ENCODE peak calls at places on chromosome 11, in five cellular contexts. W, F, A, S and R are unnamed samples.
A peak's percentile ranks its signal among the peaks of the same experiment; 100 is the strongest.

GRCh38 chr11:95241673-95242072 is 10.7 kb upstream of the SESN3 start:
- DNase-seq in W (no peak), A (no peak), S (no peak), F (no peak), R (no peak)

GRCh38 chr11:131884461-131885073 is 514.2 kb downstream of the NTM start:
- DNase-seq in A (no peak), F (no peak), S (no peak), W (no peak), R (no peak)

GRCh38 chr11:8832571-8833260 is 78.3 kb upstream of the AKIP1 start:
- DNase-seq in S (peak; percentile 24), W (peak; percentile 85), A (no peak), F (peak; percentile 37), R (no peak)

GRCh38 chr11:79363261-79363660 is 77.6 kb downstream of the TENM4 start:
- DNase-seq in A (no peak), W (no peak), S (no peak), F (no peak), R (no peak)

GRCh38 chr11:23095650-23096049 is 235.4 kb upstream of the CCDC179 start:
- DNase-seq in F (no peak), W (no peak), S (no peak), A (no peak), R (no peak)

GRCh38 chr11:33402066-33402465 is 144.9 kb downstream of the HIPK3 start:
- DNase-seq in A (no peak), S (no peak), F (no peak), W (no peak), R (no peak)

GRCh38 chr11:110184974-110185597 is 91.9 kb downstream of the ZC3H12C start:
- DNase-seq in F (peak; percentile 91), W (peak; percentile 61), A (no peak), S (no peak), R (peak; percentile 99)

GRCh38 chr11:62592216-62592815 is 993 bp upstream of the TUT1 start:
- DNase-seq in W (no peak), A (no peak), S (no peak), F (no peak), R (no peak)

GRCh38 chr11:6268811-6269210 is 9.2 kb downstream of the CCKBR start:
- DNase-seq in A (no peak), F (no peak), S (no peak), W (no peak), R (peak; percentile 4)

GRCh38 chr11:61917357-61918109 is at the start of gene RAB3IL1:
- DNase-seq in W (peak; percentile 86), F (no peak), S (peak; percentile 72), A (no peak), R (no peak)

GRCh38 chr11:74116719-74117118 is 54.1 kb downstream of the C2CD3 start:
- DNase-seq in W (no peak), F (no peak), A (no peak), S (no peak), R (no peak)

GRCh38 chr11:74123008-74123448 is 47.8 kb downstream of the C2CD3 start:
- DNase-seq in F (no peak), A (no peak), S (no peak), W (no peak), R (no peak)

DNA sequence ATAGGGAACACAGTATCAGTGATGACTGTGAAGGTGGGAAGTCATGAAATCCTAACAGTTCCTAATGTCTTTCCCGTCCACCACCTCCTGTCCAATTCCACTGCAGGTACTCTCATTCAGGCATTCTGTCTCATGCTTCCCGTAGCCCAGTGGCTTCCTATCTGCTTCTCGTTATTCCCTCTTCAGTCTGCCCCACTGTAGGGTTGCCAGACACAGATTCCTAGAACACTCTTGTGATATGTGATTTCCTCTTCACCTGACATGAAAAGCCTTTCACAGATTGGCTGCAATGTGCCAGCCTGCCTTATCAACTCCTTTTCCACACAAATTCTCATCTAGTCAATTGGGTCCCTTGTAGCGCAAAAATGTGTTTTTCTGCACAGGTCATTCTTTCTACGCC is 49.0 kb downstream of the C2CD3 start:
- DNase-seq in W (no peak), S (no peak), A (no peak), F (no peak), R (no peak)
- H3K4me3 ChIP-seq in W (no peak overlapping the region), S (no peak overlapping the region), A (no peak overlapping the region), F (no peak overlapping the region), R (no peak overlapping the region)

DNA sequence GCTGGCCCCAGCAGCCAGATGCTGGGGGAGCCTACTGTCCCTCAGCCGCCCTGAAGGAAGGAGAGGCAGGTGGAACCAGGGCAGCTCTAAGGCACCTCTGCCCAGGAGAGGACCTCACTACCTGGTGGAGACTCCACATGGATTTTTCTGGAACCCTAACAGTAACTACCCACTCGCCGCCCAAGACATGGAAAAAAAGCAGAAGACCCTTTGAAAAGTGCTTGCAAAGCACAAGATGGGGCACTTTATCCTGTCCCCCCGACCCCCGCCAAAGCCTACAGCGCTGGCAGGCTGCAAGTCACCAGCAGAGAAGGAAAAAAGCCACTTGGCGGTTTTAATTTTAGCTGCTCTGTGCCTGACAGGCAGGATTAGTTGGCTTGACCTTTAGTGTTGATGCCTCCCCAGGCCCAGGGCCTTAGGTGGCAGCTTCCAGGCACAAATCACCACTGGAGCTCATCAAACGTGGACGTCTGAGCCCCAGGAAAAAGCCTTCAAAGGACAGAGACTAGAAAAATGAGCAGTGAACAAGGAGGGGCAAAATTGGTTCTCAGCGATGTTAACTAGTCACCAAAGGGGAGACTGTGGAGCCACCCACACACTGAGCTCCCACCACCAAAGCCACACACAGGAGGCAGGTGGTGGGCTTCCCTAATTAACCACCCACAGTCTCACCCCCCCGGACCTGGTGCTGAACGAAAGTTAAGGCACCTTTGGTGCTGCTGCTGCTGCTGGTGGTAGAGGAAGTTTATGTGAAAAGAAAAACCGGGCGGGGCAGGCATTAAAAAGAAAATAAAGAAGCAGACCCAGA is 4.2 kb upstream of the PYGM start:
- DNase-seq in W (no peak), A (no peak), F (no peak), S (no peak), R (no peak)
- H3K4me3 ChIP-seq in W (no peak overlapping the region), A (no peak overlapping the region), F (no peak overlapping the region), S (no peak overlapping the region), R (no peak overlapping the region)

GRCh38 chr11:67345247-67345948 is 7.9 kb downstream of the POLD4 start:
- DNase-seq in A (no peak), S (no peak), F (no peak), W (no peak), R (no peak)

GRCh38 chr11:67345949-67346819 is 7.2 kb downstream of the POLD4 start:
- DNase-seq in A (no peak), W (peak; percentile 70), F (no peak), S (peak; percentile 60), R (no peak)

GRCh38 chr11:67347964-67348749 is 5.2 kb downstream of the POLD4 start:
- DNase-seq in S (no peak), W (peak; percentile 27), F (no peak), A (no peak), R (no peak)

GRCh38 chr11:67349036-67349435 is 4.3 kb downstream of the POLD4 start:
- DNase-seq in S (no peak), W (no peak), A (no peak), F (no peak), R (no peak)

DNA sequence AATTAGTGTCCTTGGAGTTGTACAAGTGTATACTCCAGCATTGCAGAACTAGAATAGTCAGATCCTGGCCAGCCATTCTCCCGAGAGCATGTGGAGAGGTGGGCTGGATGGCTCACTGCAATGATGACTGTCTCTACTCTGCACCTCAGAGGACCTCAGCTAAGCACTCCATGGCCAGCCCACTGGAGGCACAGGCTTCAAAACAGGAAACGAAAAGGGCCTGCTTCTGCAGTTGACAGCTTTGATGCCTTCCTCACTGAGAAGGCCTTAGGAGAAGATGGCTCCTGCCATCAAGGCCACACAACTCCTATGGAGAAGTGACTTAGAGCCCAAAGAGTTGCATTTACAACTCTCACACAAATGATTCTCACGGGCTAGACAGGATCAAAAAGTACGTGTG is 9.1 kb downstream of the POLD4 start:
- DNase-seq in F (no peak), S (no peak), W (no peak), A (no peak), R (no peak)
- H3K4me3 ChIP-seq in F (no peak overlapping the region), S (no peak overlapping the region), W (no peak overlapping the region), A (no peak overlapping the region), R (no peak overlapping the region)

GRCh38 chr11:121372671-121373429 is 79.3 kb upstream of the SORL1 start:
- DNase-seq in S (no peak), F (no peak), W (no peak), A (no peak), R (no peak)
- H3K4me3 ChIP-seq in S (no peak overlapping the region), F (no peak overlapping the region), W (no peak overlapping the region), A (no peak overlapping the region), R (no peak overlapping the region)

GRCh38 chr11:70825893-70826540 is 426.4 kb downstream of the SHANK2 start:
- DNase-seq in A (no peak), F (no peak), S (no peak), W (no peak), R (no peak)
- H3K4me3 ChIP-seq in A (peak overlapping the region; percentile 51), F (no peak overlapping the region), S (no peak overlapping the region), W (peak overlapping the region; percentile 68), R (no peak overlapping the region)

DNA sequence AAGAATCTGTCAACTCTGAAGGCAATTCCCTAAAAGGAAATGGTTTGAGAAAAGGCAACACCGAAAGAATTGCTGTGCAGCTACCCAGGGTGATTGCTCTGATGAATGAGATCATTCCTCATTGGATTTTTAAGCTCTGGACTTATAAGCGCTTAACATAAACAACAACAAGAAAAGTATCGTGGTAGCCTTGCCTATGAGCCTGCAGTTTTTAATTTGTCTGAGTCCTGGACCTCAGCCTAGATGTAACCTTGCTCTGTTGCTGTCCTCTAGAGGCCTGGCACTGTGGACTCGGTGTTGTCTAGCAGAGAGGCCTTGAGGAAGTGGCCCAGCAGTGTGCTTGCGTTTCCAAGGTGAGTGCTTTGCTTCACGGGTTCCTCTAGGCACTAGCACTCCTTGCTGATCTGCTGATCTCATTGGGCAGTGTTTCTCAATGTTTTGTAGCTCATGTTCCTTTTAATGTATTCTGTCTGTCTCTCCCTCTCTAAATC is 20.4 kb downstream of the CCDC81 start:
- DNase-seq in S (no peak), A (no peak), W (peak; percentile 45), F (no peak), R (no peak)
- H3K4me3 ChIP-seq in S (no peak overlapping the region), A (no peak overlapping the region), W (no peak overlapping the region), F (no peak overlapping the region), R (no peak overlapping the region)

DNA sequence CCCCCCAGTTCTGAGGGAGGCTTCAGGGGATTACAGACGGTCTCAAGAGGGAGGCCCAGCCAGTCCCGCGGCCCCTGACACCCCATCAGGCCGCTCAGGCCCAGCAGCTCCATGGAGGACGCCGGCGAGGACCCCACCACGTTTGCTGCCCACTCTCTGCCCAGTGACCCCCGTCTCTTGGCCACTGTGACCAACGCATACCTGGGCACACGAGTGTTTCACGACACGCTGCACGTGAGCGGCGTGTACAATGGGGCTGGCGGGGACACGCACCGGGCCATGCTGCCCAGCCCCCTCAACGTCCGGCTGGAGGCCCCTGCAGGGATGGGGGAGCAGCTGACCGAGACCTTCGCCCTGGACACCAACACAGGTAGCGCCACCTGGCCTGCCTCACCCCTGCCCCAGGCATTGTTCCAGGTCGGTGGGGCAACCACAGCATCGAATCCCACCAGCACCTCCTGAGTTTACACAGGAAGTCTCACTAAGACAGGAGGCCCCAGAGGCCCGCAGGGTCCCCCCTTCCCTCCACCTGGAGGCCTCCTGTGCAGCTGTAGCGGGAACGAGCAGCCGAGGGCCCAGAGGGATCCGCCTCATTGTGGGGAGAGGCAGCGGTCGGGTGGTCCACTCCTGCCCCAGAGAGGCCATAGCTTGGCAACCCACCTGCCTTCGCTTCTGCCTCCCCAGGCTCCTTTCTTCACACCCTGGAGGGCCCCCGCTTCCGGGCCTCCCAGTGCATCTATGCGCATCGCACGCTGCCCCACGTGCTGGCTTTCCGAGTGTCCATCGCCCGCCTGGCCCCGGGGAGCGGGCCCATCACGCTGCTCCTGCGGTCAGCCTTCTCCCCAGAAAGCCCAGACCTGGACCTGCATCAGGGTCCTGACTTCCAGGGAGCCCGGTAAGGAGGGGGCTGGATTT is 1.0 kb downstream of the PGGHG start:
- DNase-seq in F (no peak), W (no peak), S (no peak), A (peak; percentile 4), R (no peak)
- H3K4me3 ChIP-seq in F (peak overlapping the region; percentile 47), W (peak overlapping the region; percentile 41), S (peak overlapping the region; percentile 58), A (peak overlapping the region; percentile 56), R (peak overlapping the region; percentile 39)